ENCODE peak calls at places on chromosomes 7 and 10, in eight cellular contexts. A is thoracic aorta, N is endothelial cell of umbilical vein, J is HepG2, S is left ventricle myocardium inferior, Z is spleen, G is tibial artery, K is pancreas. I is an unnamed sample. For H3K4me1, the result is how much of the 10 kb centered on the place peaks cover.

GRCh38 chr7:28649189-28649588 is 236.9 kb downstream of the CREB5 start:
- DNase-seq in J (no peak), K (no peak), N (no peak), G (no peak), S (no peak), A (no peak), Z (no peak), I (no peak)

GRCh38 chr7:122901250-122901649 is 15.0 kb upstream of the CADPS2 start:
- DNase-seq in K (no peak), N (no peak), J (no peak), G (no peak), A (no peak), Z (no peak), S (no peak), I (no peak)

GRCh38 chr10:101559596-101560292 is 28.3 kb downstream of the POLL start:
- DNase-seq in Z (no peak), S (no peak), K (no peak), J (no peak), G (no peak), A (no peak), N (no peak), I (no peak)

GRCh38 chr7:8389898-8390642 is 43.3 kb upstream of the NXPH1 start:
- DNase-seq in J (no peak), G (no peak), N (no peak), K (peak), A (no peak), Z (no peak), S (no peak), I (peak)

GRCh38 chr7:50303894-50304157 is 690 bp upstream of the IKZF1 start:
- DNase-seq in A (no peak), J (no peak), N (no peak), K (no peak), S (no peak), Z (peak), G (no peak), I (no peak)

GRCh38 chr7:133040178-133040577 is 41.7 kb downstream of the CHCHD3 start:
- DNase-seq in K (no peak), G (no peak), N (no peak), S (no peak), J (no peak), Z (no peak), A (no peak), I (no peak)

GRCh38 chr10:77889277-77889903 is 37.2 kb downstream of the DLG5 start:
- DNase-seq in Z (no peak), S (no peak), N (no peak), K (peak), J (peak), G (no peak), A (no peak), I (no peak)

GRCh38 chr10:35895331-35895730 is 253.2 kb upstream of the FZD8 start:
- DNase-seq in G (no peak), N (no peak), J (no peak), Z (no peak), K (no peak), S (no peak), A (no peak), I (no peak)

GRCh38 chr10:100826983-100827818 is 81.8 kb downstream of the PAX2 start:
- DNase-seq in N (no peak), J (no peak), K (peak), G (no peak), S (no peak), Z (peak), A (no peak), I (no peak)

DNA sequence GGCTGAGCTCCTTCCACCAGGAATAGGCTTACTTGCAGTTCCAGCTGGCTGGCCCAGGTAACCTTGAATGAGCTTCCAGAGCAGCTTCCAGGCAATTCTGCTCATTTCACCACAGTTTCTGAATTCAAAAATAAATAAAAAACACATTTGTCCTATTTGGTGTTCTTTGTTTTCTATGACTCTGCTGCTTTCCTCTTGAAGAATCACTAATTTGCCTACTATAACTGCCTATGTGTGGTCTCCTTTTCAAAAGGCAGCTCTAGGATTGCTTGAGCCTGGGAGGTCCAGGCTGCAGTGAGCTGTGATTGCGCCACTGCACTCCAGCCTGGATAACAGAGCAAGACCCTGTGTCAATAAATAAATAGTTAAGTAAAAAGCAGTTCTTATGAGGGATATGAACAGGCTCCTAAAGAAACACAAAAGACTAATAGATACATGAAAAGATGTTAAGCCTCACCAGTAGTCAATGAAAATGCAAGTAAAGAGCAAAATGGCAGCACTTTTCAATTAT is 19.5 kb upstream of the TNPO3 start:
- DNase-seq in Z (no peak), S (no peak), N (no peak), A (no peak), G (no peak), K (no peak), J (no peak), I (no peak)
- H3K4me1 ChIP-seq in Z (under half), S (under half), N (under half), A (under half), G (under half), K (under half), J (under half), I (under half)

DNA sequence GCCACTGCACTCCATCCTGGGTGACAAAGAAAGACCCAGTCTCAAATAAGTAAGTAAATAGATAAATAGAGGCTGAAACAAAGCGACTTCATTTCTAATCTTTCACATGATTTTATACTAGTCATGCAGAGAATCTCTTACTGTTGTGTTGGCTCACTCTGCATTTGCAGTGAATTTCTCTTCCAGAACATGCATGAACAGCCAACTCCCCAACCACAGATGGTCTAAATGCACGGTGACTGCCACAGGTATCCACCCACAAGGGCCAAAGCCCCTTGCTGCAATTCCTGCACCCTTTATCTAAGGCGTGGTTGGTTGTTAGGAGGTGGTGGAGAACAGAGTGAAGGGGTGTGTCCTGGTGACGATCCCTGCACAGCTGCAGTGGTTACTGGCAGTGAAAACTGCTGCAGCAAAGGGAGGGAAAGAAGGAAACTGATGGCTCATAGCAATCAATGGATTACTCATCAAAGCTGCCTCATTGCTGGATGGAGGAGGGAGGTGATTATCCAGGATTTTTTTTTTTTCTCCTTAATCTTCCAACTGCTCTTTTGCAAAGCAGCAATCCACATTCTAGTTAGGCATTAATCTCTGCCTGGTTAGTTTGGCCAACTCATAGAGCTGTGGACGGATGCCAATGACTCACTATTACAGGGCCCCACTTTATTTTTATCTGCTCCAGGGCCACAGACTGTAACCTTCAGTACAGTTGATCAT is 50.6 kb downstream of the PRTFDC1 start:
- DNase-seq in S (peak), J (peak), G (no peak), N (peak), K (peak), A (peak), Z (no peak), I (peak)
- H3K4me3 ChIP-seq in S (no peak), J (no peak), G (no peak), N (no peak), K (no peak), A (no peak), Z (no peak), I (no peak)

DNA sequence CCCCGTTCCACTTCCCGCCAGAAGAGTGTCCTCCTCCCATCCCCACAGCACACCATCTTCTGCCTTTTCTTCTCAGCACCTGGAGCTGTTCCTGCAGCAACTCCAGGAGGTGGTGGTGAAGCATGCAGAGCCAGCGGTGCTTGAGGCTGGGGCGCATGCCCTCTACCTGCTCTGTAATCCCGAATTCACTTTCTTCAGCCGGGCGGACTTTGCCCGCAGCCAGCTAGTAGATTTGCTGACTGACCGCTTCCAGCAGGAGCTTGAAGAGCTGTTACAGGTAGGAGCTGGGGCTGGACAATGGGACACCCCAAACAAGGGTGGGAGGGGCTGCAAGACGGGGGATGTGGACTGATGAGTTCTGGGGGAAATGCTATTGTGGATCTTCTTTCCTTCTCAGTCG is 19.1 kb upstream of the PVRIG start:
- DNase-seq in Z (no peak), S (no peak), G (no peak), A (no peak), K (no peak), N (no peak), J (peak), I (no peak)
- TF ChIP-seq CTCF in Z (no peak), S (no peak), G (no peak), A (no peak), K (no peak), N (no peak), J (no peak), I (no peak)

DNA sequence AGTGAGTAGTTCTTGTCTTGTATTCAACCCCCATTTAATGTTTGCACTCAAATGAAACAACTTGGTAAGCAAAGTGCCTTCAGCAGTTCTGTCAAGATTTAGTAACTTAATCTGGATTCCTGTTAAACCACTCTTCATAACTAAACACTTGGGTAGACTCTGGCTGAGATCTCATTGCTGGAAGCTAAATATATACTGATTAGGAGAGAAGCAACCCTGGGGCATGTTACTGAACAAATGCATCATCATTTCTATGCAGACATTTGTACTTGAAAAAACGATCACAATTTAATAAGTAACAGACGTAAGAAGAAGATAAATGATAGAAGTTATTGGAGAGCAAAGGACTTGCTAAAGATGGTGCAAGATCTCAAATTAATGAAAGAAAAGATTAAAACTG is 308.4 kb upstream of the POM121L12 start:
- DNase-seq in K (no peak), S (no peak), N (no peak), J (no peak), G (no peak), Z (no peak), A (no peak), I (no peak)
- H3K4me1 ChIP-seq in K (under half), S (under half), N (under half), J (under half), G (under half), Z (under half), A (under half), I (under half)

GRCh38 chr7:16744518-16745250 is 8.9 kb upstream of the TSPAN13 start:
- DNase-seq in K (no peak), Z (no peak), N (no peak), S (no peak), J (no peak), A (no peak), G (no peak), I (no peak)
- H3K4me3 ChIP-seq in K (no peak), Z (no peak), N (no peak), S (no peak), J (no peak), A (no peak), G (no peak), I (no peak)

GRCh38 chr10:45308707-45309106 is 6.7 kb downstream of the OR13A1 start:
- DNase-seq in A (no peak), Z (no peak), G (no peak), J (no peak), S (no peak), N (no peak), K (no peak), I (no peak)
- TF ChIP-seq CTCF in A (no peak), Z (no peak), G (no peak), J (no peak), S (peak), N (no peak), K (no peak), I (peak)

GRCh38 chr10:34474555-34474954 is 340.5 kb downstream of the PARD3 start:
- DNase-seq in Z (no peak), J (no peak), N (no peak), A (no peak), S (no peak), G (no peak), K (no peak), I (no peak)

GRCh38 chr10:34479520-34480179 is 335.4 kb downstream of the PARD3 start:
- DNase-seq in N (no peak), Z (no peak), A (no peak), J (peak), K (no peak), S (no peak), G (no peak), I (no peak)

GRCh38 chr10:34476607-34477006 is 338.5 kb downstream of the PARD3 start:
- DNase-seq in N (no peak), S (no peak), J (no peak), G (no peak), A (no peak), Z (no peak), K (no peak), I (no peak)

GRCh38 chr10:34475222-34475621 is 339.9 kb downstream of the PARD3 start:
- DNase-seq in A (no peak), G (no peak), S (no peak), J (no peak), Z (no peak), N (no peak), K (no peak), I (no peak)

DNA sequence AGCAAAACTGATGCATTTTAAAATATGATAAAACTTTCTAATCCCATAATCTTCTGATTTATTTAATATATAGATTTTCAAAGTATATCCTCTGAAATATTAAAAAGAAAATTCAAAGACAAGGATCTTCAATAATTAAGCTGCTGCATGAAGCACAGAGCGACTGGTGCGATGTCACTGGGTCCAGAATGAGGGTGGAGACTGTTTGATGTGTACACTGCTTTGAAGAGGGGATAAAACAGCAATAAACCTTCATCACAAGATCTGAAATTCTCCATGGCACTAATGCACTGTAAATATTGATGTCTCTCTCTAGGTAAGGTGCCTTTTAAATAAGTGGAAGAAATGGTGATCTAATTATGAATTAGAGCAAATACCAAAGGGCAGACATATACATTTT is 337.9 kb downstream of the PARD3 start:
- DNase-seq in J (no peak), S (no peak), K (no peak), N (no peak), G (no peak), A (no peak), Z (no peak), I (no peak)
- H3K4me1 ChIP-seq in J (under half), S (under half), K (under half), N (under half), G (under half), A (under half), Z (under half), I (under half)

I was measured in heart right ventricle.